ENCODE peak calls at places on chromosomes 11 and 22, in five cellular contexts. L is osteocyte, E is progenitor cell of endocrine pancreas, F is BE2C, X is endodermal cell. I is an unnamed sample.

GRCh38 chr11:110478410-110478809 is 48.7 kb downstream of the FDX1 start:
- DNase-seq in L (no peak), E (peak), F (peak), X (peak), I (peak)

GRCh38 chr11:129910360-129910759 is 15.0 kb upstream of the NFRKB start:
- DNase-seq in L (no peak), E (no peak), F (no peak), X (peak), I (peak)

GRCh38 chr11:13354335-13354734 is 76.7 kb downstream of the BMAL1 start:
- DNase-seq in L (no peak), E (no peak), F (no peak), X (peak), I (peak)

GRCh38 chr11:12109591-12110196 is 696 bp upstream of the MICAL2 start:
- DNase-seq in L (no peak), E (no peak), F (no peak), X (no peak), I (no peak)

GRCh38 chr22:23229646-23230045 is 49.3 kb downstream of the BCR start:
- DNase-seq in L (no peak), E (no peak), F (no peak), X (no peak), I (no peak)

GRCh38 chr22:20952544-20953341 is 14.3 kb upstream of the AIFM3 start:
- DNase-seq in L (no peak), E (no peak), F (no peak), X (no peak), I (no peak)

GRCh38 chr11:8068605-8069221 is 12.3 kb upstream of the TUB start:
- DNase-seq in L (no peak), E (no peak), F (peak), X (peak), I (peak)

GRCh38 chr11:68881320-68881719 is 22.3 kb downstream of the MRPL21 start:
- DNase-seq in L (no peak), E (no peak), F (no peak), X (no peak), I (no peak)

GRCh38 chr22:19591568-19591967 is 67.4 kb upstream of the CLDN5 start:
- DNase-seq in L (no peak), E (no peak), F (no peak), X (no peak), I (no peak)

GRCh38 chr11:31770011-31770410 is 41.1 kb downstream of the PAX6 start:
- DNase-seq in L (no peak), E (no peak), F (no peak), X (no peak), I (no peak)

GRCh38 chr11:813440-814096 is 3.8 kb downstream of the RPLP2 start:
- DNase-seq in L (no peak), E (no peak), F (no peak), X (no peak), I (no peak)

GRCh38 chr11:118435233-118435892 is 929 bp upstream of the KMT2A start:
- DNase-seq in L (peak), E (peak), F (peak), X (peak), I (peak)

GRCh38 chr11:45178223-45178622 is 31.8 kb downstream of the PRDM11 start:
- DNase-seq in L (no peak), E (no peak), F (no peak), X (no peak), I (no peak)

GRCh38 chr11:62816567-62816966 is 11.3 kb upstream of the NXF1 start:
- DNase-seq in L (no peak), E (no peak), F (no peak), X (no peak), I (no peak)

GRCh38 chr11:66720899-66721470 is 8.0 kb downstream of the SPTBN2 start:
- DNase-seq in L (no peak), E (no peak), F (no peak), X (peak), I (no peak)

GRCh38 chr11:26780686-26781085 is 58.8 kb upstream of the SLC5A12 start:
- DNase-seq in L (no peak), E (no peak), F (no peak), X (no peak), I (no peak)

GRCh38 chr11:103055174-103055890 is 36.6 kb downstream of the DCUN1D5 start:
- DNase-seq in L (no peak), E (no peak), F (no peak), X (no peak), I (no peak)

GRCh38 chr11:62689421-62690183 is at the start of gene LRRN4CL:
- DNase-seq in L (no peak), E (no peak), F (no peak), X (no peak), I (no peak)

GRCh38 chr22:25629613-25630012 is 65.1 kb downstream of the GRK3 start:
- DNase-seq in L (no peak), E (no peak), F (no peak), X (no peak), I (no peak)

GRCh38 chr22:23399367-23400285 is 180.5 kb downstream of the IGLL1 start:
- DNase-seq in L (no peak), E (no peak), F (no peak), X (no peak), I (no peak)

GRCh38 chr22:49881856-49882255 is 28.2 kb downstream of the ZBED4 start:
- DNase-seq in L (no peak), E (no peak), F (no peak), X (no peak), I (no peak)

GRCh38 chr11:76704171-76704948 is 33.8 kb upstream of the LRRC32 start:
- DNase-seq in L (no peak), E (no peak), F (no peak), X (no peak), I (peak)

GRCh38 chr11:27211370-27212127 is 151.5 kb downstream of the CCDC34 start:
- DNase-seq in L (no peak), E (no peak), F (no peak), X (peak), I (no peak)

GRCh38 chr22:41931701-41932269 is 5.2 kb upstream of the TNFRSF13C start:
- DNase-seq in L (no peak), E (no peak), F (peak), X (peak), I (no peak)

GRCh38 chr22:25709758-25710157 is 32.2 kb upstream of the MYO18B start:
- DNase-seq in L (no peak), E (no peak), F (no peak), X (no peak), I (no peak)

GRCh38 chr11:31841435-31841834 is 30.3 kb upstream of the PAX6 start:
- DNase-seq in L (no peak), E (no peak), F (no peak), X (no peak), I (no peak)

GRCh38 chr11:127675602-127676001 is 675.0 kb upstream of the KIRREL3 start:
- DNase-seq in L (no peak), E (no peak), F (no peak), X (no peak), I (no peak)

GRCh38 chr11:61912530-61912898 is 4.9 kb downstream of the RAB3IL1 start:
- DNase-seq in L (no peak), E (no peak), F (no peak), X (peak), I (no peak)

GRCh38 chr11:9187616-9188015 is 77.5 kb downstream of the DENND5A start:
- DNase-seq in L (no peak), E (no peak), F (no peak), X (no peak), I (no peak)

DNA sequence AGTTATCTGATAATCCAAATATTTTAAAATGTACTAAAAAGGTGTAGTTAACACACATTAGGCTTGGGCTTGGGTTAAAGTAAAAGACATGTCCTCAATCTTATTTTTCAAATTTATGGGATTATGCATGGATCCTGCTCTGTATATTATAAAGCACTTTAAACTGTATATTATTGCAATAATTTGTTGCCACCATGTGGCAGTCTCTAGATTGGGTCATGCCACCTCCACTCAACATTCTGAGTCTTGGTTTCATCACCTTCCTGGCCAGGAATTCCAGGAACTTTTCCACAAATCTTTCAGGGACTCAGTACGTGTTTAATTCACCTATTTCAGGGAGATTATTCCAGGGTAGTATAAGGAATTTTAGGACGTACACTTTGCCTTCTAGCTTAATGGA is 695.5 kb downstream of the FAM181B start:
- DNase-seq in L (no peak), E (no peak), F (no peak), X (no peak), I (no peak)
- TF ChIP-seq CTCF in L (peak), E (no peak), F (no peak), X (peak), I (no peak)

DNA sequence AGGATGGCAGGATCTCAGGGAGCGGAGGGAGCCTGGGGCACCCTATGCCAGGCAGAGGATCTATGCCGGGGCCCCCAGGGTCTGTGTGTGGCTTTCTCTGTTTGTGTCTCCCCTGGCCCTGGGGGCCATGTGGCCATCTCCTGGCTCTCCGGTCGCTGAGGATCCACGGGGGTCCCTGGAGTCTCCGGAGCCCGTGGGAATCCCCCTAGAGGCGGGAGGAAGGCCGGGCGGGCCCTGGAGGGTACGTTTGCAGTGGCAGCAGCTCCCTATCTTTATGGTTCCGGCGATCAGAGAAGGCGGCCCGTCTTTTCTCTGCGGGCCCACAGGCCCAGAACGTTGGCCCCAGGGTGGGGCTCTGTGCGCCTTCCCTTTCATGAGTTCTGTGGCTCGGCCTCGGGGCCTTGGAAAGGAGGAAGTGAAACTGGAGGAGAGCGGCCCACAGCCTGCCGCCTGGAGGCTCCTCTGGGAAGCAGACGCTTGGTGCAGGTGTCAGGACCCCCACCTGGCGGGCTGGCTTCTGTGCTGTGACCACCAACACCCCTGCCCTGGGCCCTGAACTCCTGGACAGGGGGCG is 82.1 kb downstream of the KCNQ1 start:
- DNase-seq in L (peak), E (no peak), F (peak), X (peak), I (peak)
- TF ChIP-seq CTCF in L (no peak), E (peak), F (no peak), X (peak), I (peak)

DNA sequence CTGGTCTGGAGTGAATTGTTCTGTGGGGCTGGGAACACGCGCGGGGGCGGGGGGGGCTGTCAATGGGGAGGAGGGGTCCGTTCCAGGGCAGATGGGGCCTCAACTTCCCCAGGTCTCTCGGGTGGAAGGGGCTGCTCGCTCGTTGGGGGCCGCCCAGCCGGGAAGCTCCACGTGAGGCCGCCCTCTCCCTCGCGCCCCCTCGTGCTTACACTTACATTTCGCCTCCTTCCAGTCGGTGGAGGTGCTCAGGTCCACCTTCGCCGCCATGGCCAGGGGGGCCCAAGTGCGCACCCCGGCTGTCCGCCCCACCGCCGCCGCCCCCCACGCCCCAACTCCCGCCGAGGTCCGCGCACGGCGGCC is 451 bp downstream of the MACROD1 start:
- DNase-seq in L (no peak), E (peak), F (peak), X (no peak), I (no peak)
- TF ChIP-seq CTCF in L (no peak), E (peak), F (no peak), X (peak), I (no peak)

DNA sequence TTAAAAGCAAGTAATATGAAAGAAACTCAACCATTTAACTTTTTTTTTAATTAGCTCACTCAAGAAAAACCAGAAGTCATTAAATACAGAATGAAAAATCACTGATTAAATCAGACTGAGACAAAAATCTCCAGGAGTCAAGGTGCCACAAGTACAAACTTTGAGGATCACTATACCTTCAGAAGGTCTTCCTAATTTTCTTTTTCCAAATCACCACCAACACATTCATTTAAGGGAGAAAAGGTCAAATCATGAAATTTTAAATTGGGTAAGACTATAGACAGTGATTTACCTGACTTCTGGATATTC is 32.3 kb downstream of the PITPNB start:
- DNase-seq in L (no peak), E (no peak), F (no peak), X (no peak), I (no peak)
- TF ChIP-seq CTCF in L (no peak), E (no peak), F (no peak), X (peak), I (no peak)

GRCh38 chr11:75351541-75352416 is at the start of gene ARRB1:
- DNase-seq in L (no peak), E (peak), F (peak), X (peak), I (peak)
- TF ChIP-seq CTCF in L (peak), E (peak), F (peak), X (peak), I (peak)

GRCh38 chr11:17498475-17498874 is 21.8 kb upstream of the ABCC8 start:
- DNase-seq in L (no peak), E (no peak), F (no peak), X (peak), I (peak)
- TF ChIP-seq CTCF in L (peak), E (peak), F (no peak), X (peak), I (peak)